ENCODE peak calls at places on chromosomes 7 and 10, in five cellular contexts. U, E, I, V and T are unnamed samples.

GRCh38 chr10:96292971-96293909 is 11.0 kb upstream of the DNTT start:
- DNase-seq in E (peak; percentile 59), I (peak; percentile 35), U (no peak), V (no peak), T (no peak)

GRCh38 chr7:136171233-136171632 is 194.1 kb upstream of the MTPN start:
- DNase-seq in E (no peak), I (no peak), V (no peak), U (no peak), T (no peak)

GRCh38 chr7:45647426-45647825 is 73.3 kb downstream of the ADCY1 start:
- DNase-seq in I (no peak), E (no peak), U (no peak), V (no peak), T (no peak)

GRCh38 chr10:96402417-96403305 is 43.9 kb upstream of the OPALIN start:
- DNase-seq in I (no peak), E (no peak), V (no peak), U (no peak), T (no peak)

GRCh38 chr7:39709768-39710291 is 86.5 kb downstream of the RALA start:
- DNase-seq in U (no peak), V (peak; percentile 16), E (no peak), I (no peak), T (peak; percentile 67)

GRCh38 chr7:46945328-46945727 is 636.6 kb downstream of the TNS3 start:
- DNase-seq in U (no peak), V (no peak), E (no peak), I (no peak), T (no peak)

GRCh38 chr10:275680-276079 is 140.4 kb downstream of the ZMYND11 start:
- DNase-seq in E (no peak), I (no peak), U (peak; percentile 16), V (no peak), T (no peak)

GRCh38 chr10:33291053-33291592 is 43.3 kb downstream of the NRP1 start:
- DNase-seq in E (peak; percentile 63), I (no peak), V (no peak), U (no peak), T (no peak)

GRCh38 chr7:68785036-68785435 is 813.2 kb upstream of the AUTS2 start:
- DNase-seq in I (no peak), E (peak; percentile 25), U (no peak), V (no peak), T (no peak)

GRCh38 chr7:84675633-84676034 is 481.0 kb upstream of the SEMA3A start:
- DNase-seq in I (no peak), E (no peak), U (peak; percentile 58), V (no peak), T (no peak)

GRCh38 chr7:45583296-45583695 is 9.1 kb downstream of the ADCY1 start:
- DNase-seq in E (no peak), V (no peak), U (no peak), I (no peak), T (peak; percentile 14)

GRCh38 chr7:132178393-132178765 is 397.9 kb downstream of the PLXNA4 start:
- DNase-seq in E (no peak), V (no peak), U (peak; percentile 60), I (peak; percentile 36), T (no peak)

GRCh38 chr10:43362191-43362839 is 9.1 kb upstream of the FXYD4 start:
- DNase-seq in U (peak; percentile 99), V (peak; percentile 86), E (peak; percentile 97), I (peak; percentile 97), T (peak; percentile 97)

GRCh38 chr7:7428806-7429205 is 106.9 kb downstream of the COL28A1 start:
- DNase-seq in I (no peak), U (no peak), V (no peak), E (no peak), T (no peak)

GRCh38 chr7:113030489-113030888 is 56.1 kb downstream of the GPR85 start:
- DNase-seq in E (no peak), I (no peak), V (no peak), U (no peak), T (no peak)
- TF ChIP-seq EP300 in E (no peak), I (no peak), V (no peak), U (no peak), T (no peak)

GRCh38 chr10:12181065-12181775 is 14.5 kb downstream of the NUDT5 start:
- DNase-seq in U (peak; percentile 35), I (peak; percentile 20), V (no peak), E (no peak), T (no peak)

GRCh38 chr10:12179616-12180015 is 16.1 kb downstream of the NUDT5 start:
- DNase-seq in E (no peak), V (no peak), I (no peak), U (no peak), T (no peak)

GRCh38 chr10:12184165-12184564 is 11.5 kb downstream of the NUDT5 start:
- DNase-seq in U (no peak), I (no peak), V (no peak), E (no peak), T (no peak)

GRCh38 chr10:12177642-12178041 is 18.0 kb downstream of the NUDT5 start:
- DNase-seq in U (no peak), I (no peak), E (no peak), V (no peak), T (no peak)

DNA sequence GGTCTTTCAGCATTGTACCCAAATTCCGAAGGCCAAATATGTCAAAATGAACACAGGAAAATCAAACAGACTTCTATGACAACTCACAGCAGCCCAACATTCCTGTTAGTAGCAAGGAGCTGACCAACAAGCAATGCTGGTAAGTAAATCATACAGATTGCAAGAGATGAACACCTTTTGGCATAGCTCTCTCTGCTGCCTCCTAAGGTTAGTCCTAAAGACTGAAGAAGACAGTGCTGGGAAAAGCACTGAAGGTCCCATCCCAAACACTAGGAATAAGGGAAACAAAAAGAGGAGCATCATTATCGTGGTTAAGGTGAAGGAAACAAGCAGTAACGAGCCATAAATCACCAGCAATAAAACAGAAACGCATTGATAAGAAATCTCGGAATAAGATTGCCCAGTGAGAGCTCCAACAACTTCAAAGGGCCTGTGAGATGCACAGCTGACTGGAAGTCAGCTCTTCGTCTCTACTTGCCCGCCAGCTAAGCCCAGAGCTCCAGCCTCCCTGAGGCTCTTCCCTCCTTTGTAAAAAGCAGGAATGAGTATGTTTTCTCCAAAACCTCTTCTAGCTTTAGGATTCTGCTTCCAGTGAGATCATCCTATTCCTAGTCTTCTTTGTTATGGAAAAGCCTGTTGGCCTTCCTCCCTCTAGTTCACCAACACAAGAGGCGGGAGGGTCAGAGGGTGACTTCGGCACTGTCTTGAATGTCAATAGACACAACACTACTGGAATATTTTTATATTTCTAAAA is 15.3 kb downstream of the NUDT5 start:
- DNase-seq in E (no peak), V (no peak), U (no peak), I (no peak), T (no peak)
- TF ChIP-seq CTCF in E (no peak), V (no peak), U (no peak), I (no peak), T (no peak)

DNA sequence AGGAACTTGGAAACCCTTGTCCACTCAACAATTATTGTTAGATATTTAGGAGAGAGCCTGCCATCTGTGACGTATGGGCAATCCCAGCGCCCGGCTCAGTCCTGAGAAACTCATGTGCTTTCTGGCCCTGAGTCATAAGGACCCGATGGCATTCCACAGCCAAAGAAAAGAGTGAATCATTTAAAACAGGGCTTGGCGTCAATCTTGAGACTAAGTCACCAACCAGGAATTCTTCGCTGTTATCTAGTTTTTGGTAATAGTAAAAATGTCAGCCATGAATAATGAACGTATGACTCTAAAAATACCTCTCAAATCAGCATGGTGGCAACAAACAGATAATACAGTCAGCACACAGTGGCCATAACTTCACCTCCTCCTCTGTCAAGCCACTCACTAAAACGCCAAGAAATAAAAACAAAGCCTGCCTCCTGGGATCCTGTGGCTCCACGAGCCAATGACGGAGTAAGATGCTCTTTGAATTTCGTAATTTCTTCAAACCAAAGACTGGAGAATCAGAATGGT is 140.8 kb downstream of the ADAM12 start:
- DNase-seq in I (peak; percentile 13), E (peak; percentile 92), U (peak; percentile 32), V (peak; percentile 35), T (peak; percentile 83)
- H3K27ac ChIP-seq in I (no peak overlapping the region), E (peak overlapping the region; percentile 64), U (no peak overlapping the region), V (no peak overlapping the region), T (no peak overlapping the region)

DNA sequence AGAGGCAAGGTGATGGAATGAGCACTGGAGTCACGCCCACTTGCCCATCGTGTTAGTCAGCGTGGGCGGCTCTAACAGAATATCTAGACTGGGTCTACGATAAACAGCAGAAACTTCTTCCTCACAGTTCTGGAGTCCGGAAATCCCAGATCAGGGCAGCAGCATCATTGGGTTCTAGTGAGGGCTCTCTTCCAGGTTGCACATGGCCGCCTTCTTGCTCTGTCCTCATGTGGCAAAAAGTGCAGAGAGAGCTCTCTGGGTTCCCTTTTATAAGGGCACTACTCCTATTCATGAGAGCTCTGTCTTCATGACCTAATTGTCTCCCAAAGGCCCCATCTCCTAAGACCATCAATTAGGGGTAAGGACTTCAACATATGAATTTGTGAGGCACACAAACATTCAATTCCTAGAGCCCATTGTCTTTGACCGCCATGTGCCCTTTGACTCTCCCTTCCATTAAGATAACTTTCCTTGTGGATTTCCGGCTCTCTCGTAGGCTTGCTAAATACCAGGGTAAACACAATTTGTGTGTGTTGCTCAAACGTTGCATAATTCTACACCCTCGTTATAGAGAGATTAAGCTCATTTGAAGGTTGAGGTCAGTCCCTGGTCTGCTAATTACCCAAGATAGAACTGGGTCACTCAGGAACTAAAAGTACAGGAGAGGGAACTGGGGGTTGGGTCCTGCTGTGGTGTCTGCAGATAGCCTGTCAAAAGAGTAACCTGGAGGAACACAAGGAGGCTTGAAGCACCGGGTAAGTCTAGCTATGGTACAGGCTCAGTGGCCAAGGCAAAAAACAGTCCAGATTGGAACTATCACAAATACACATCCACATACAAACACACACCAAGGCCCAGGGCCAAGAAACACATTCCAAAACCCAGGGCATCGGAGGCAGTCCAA is 28.7 kb upstream of the USP6NL start:
- DNase-seq in E (no peak), V (no peak), U (peak; percentile 53), I (no peak), T (no peak)
- TF ChIP-seq EP300 in E (no peak), V (no peak), U (no peak), I (no peak), T (no peak)

GRCh38 chr7:101669307-101669706 is 40.2 kb upstream of the MYL10 start:
- DNase-seq in U (no peak), E (peak; percentile 20), V (no peak), I (no peak), T (no peak)
- TF ChIP-seq CTCF in U (no peak), E (no peak), V (no peak), I (peak; percentile 22), T (no peak)

GRCh38 chr10:52956451-52956850 is 183.9 kb upstream of the MBL2 start:
- DNase-seq in E (no peak), I (no peak), V (no peak), U (no peak), T (no peak)

GRCh38 chr10:52952391-52953079 is 180.0 kb upstream of the MBL2 start:
- DNase-seq in I (no peak), E (no peak), U (no peak), V (no peak), T (no peak)

GRCh38 chr10:52954407-52954806 is 181.8 kb upstream of the MBL2 start:
- DNase-seq in U (no peak), E (no peak), V (no peak), I (no peak), T (no peak)

GRCh38 chr10:52956861-52957260 is 184.3 kb upstream of the MBL2 start:
- DNase-seq in I (no peak), V (no peak), U (no peak), E (no peak), T (no peak)

DNA sequence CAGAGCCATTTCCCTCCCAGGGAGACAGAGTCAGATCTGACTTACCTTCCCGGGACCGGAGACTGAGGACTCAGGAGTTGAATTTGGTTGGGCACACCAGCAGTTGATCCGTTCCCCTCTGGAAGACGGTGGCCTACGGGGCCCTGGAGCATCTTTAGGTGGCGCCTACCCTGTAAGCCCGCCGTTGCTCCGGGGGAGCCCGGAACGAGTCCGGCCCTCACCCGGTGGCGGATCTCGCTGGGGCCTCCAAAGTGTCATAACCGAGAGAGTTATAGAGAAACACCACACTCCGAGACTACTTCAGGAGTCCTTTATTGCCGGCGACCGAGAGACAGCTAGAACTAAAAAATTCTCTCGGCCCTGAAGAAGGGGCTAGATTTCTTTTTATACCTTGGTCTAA is 182.8 kb upstream of the MBL2 start:
- DNase-seq in E (no peak), I (no peak), U (no peak), V (no peak), T (no peak)
- H3K27ac ChIP-seq in E (no peak overlapping the region), I (no peak overlapping the region), U (no peak overlapping the region), V (no peak overlapping the region), T (no peak overlapping the region)